ENCODE peak calls at places on chromosomes 5 and 9, in seven cellular contexts. T, R, K, N, Z, B and E are unnamed samples.

GRCh38 chr5:173885481-173886010 is 2.6 kb upstream of the CPEB4 start:
- DNase-seq in T (no peak), R (no peak), K (no peak), N (no peak), Z (peak), B (no peak), E (peak)

GRCh38 chr5:98397081-98397480 is 376.4 kb upstream of the RGMB start:
- DNase-seq in T (no peak), R (no peak), K (no peak), N (no peak), Z (no peak), B (no peak), E (no peak)

GRCh38 chr5:103800728-103801127 is 238.1 kb upstream of the NUDT12 start:
- DNase-seq in T (no peak), R (no peak), K (no peak), N (no peak), Z (no peak), B (no peak), E (no peak)

GRCh38 chr9:124309665-124310064 is 51.9 kb downstream of the NEK6 start:
- DNase-seq in T (no peak), R (no peak), K (peak), N (no peak), Z (no peak), B (peak), E (no peak)

GRCh38 chr5:148913985-148914421 is 87.6 kb downstream of the ADRB2 start:
- DNase-seq in T (no peak), R (no peak), K (peak), N (no peak), Z (no peak), B (peak), E (no peak)

GRCh38 chr5:151718653-151719052 is 31.9 kb upstream of the SPARC start:
- DNase-seq in T (no peak), R (no peak), K (no peak), N (no peak), Z (no peak), B (no peak), E (no peak)

GRCh38 chr5:1749346-1750124 is 50.1 kb downstream of the MRPL36 start:
- DNase-seq in T (no peak), R (no peak), K (no peak), N (no peak), Z (no peak), B (no peak), E (peak)

GRCh38 chr5:10019236-10019635 is 230.5 kb downstream of the ATPSCKMT start:
- DNase-seq in T (no peak), R (no peak), K (no peak), N (no peak), Z (no peak), B (no peak), E (no peak)

GRCh38 chr9:96219615-96220257 is 82.2 kb downstream of the HSD17B3 start:
- DNase-seq in T (peak), R (no peak), K (no peak), N (peak), Z (peak), B (no peak), E (peak)

GRCh38 chr5:148829734-148830133 is 3.3 kb downstream of the ADRB2 start:
- DNase-seq in T (no peak), R (no peak), K (no peak), N (no peak), Z (no peak), B (no peak), E (no peak)

GRCh38 chr9:135488013-135488330 is 8.4 kb downstream of the PPP1R26 start:
- DNase-seq in T (no peak), R (no peak), K (no peak), N (no peak), Z (no peak), B (no peak), E (no peak)

GRCh38 chr5:142080248-142080647 is 28.3 kb upstream of the NDFIP1 start:
- DNase-seq in T (no peak), R (no peak), K (no peak), N (no peak), Z (no peak), B (no peak), E (no peak)

GRCh38 chr9:131739192-131739961 is 499 bp downstream of the RAPGEF1 start:
- DNase-seq in T (peak), R (no peak), K (no peak), N (peak), Z (peak), B (no peak), E (peak)

GRCh38 chr9:113541019-113541900 is 77.7 kb downstream of the RGS3 start:
- DNase-seq in T (no peak), R (no peak), K (peak), N (peak), Z (peak), B (peak), E (peak)

GRCh38 chr9:88400021-88400420 is 11.8 kb downstream of the SPIN1 start:
- DNase-seq in T (no peak), R (no peak), K (no peak), N (no peak), Z (no peak), B (no peak), E (no peak)

GRCh38 chr9:4936277-4936676 is 48.8 kb upstream of the JAK2 start:
- DNase-seq in T (no peak), R (no peak), K (no peak), N (no peak), Z (no peak), B (no peak), E (no peak)

GRCh38 chr5:174589011-174589410 is 135.4 kb upstream of the MSX2 start:
- DNase-seq in T (no peak), R (no peak), K (peak), N (no peak), Z (no peak), B (no peak), E (no peak)

GRCh38 chr9:110114888-110115259 is 93.1 kb downstream of the C9orf152 start:
- DNase-seq in T (no peak), R (no peak), K (no peak), N (no peak), Z (no peak), B (no peak), E (no peak)

GRCh38 chr5:128903550-128903949 is 61.7 kb upstream of the SLC27A6 start:
- DNase-seq in T (no peak), R (no peak), K (no peak), N (no peak), Z (no peak), B (no peak), E (no peak)

DNA sequence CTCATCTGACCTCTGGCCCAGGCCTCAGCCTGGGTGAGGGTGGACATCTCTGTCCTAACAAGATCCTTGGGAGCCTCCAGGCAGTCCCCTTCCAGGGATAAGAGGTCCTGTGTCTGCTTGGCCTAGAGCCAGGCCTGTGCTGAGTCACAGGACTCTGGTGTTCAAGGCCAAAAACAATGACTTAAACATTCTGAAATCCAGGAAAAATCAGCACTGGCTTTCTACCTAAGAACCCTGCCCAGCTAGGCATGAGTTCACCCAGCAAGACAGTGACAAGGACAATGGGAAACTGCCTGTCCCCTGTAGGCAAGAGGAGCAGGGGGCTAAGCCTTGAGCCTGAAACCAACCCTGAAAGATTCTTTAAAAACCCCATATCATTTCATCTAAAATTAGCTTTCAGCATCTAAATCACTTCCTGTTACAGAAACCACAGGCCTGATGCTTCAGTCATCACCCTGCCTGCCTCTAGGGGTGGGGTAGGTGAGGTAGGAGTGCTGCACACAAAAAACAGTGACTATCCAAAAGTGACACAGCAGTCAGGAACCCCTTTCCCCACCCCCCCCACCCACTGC is 29.9 kb downstream of the CSF2 start:
- DNase-seq in T (peak), R (peak), K (peak), N (peak), Z (peak), B (peak), E (peak)
- TF ChIP-seq EP300 in T (no peak), R (no peak), K (no peak), N (peak), Z (no peak), B (no peak), E (no peak)

GRCh38 chr9:134067904-134068741 is at the start of gene BRD3:
- DNase-seq in T (peak), R (peak), K (peak), N (peak), Z (peak), B (peak), E (peak)
- TF ChIP-seq POLR2A in T (peak), R (peak), K (peak), N (no peak), Z (no peak), B (peak), E (peak)

GRCh38 chr5:155562153-155562552 is 548.6 kb downstream of the KIF4B start:
- DNase-seq in T (no peak), R (no peak), K (no peak), N (no peak), Z (no peak), B (no peak), E (no peak)
- TF ChIP-seq EP300 in T (no peak), R (no peak), K (no peak), N (no peak), Z (no peak), B (no peak), E (no peak)

DNA sequence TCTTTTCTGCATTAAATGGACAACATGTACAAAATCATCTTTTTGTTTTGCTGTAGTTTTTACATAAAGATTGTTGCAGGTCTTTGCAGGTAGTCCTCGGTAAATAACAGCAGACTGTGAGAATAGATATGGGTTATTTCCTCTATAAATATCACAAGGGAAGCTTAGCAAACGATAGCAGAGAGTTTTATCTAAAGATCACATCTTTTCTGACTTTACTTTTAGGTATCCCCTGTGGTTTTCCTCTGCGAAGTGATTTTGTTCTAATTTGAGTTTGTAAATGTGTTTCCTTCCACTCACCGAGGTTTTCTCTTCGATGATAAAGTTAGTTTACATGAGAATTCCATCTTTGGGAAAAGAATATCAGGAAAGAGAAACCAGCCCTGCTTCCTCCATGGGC is 109.6 kb downstream of the EGFLAM start:
- DNase-seq in T (no peak), R (no peak), K (no peak), N (no peak), Z (no peak), B (no peak), E (no peak)
- TF ChIP-seq POLR2A in T (no peak), R (no peak), K (no peak), N (no peak), Z (no peak), B (no peak), E (no peak)

GRCh38 chr5:112333236-112333850 is 85.7 kb downstream of the EPB41L4A start:
- DNase-seq in T (no peak), R (no peak), K (no peak), N (no peak), Z (no peak), B (no peak), E (no peak)
- TF ChIP-seq EP300 in T (no peak), R (no peak), K (no peak), N (no peak), Z (no peak), B (no peak), E (no peak)

DNA sequence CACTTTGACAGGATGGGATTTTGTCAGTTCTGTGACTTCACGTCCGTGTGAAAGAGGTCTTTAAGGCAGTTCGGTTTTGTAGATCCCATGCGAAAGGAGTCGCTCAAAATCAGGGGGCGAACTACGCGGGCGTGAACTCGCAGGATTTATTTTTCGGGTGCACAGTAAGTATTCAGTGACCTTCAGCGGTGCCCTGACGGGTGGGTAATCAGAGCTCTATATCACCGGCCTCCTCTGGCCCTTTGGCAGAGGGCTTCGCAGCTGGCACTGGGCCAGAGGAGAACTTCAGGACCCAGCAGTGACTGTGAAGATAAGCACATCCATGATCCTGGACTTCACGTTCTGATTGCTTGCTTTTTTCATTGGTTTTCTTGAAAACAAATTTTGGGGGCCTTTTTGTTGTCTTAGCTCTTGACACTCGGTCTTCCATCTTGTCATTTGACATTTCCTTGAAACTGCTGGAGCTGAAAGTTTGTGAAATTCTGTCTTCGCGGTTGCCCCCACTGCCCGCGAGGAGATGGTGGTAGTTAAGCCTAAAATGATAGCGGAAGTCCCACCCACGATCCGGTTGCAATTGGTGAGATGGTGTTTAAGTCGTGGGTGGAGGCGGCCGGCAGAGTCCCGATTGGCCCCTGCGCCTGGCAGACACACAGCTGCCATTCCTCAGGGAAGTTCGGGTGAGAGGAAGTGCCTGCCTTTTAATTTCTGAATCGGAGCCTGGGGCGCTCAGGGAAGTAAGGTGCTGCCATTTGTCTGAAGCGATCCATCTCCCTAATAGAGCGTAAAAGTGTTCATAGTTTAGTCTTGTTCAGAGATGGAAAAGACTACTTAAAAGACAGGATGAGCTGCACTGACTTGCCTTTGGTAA is at the start of gene FAM120AOS:
- DNase-seq in T (peak), R (peak), K (peak), N (peak), Z (peak), B (peak), E (peak)
- TF ChIP-seq POLR2A in T (peak), R (peak), K (peak), N (peak), Z (no peak), B (peak), E (peak)

GRCh38 chr5:72746736-72747135 is 69.7 kb upstream of the TNPO1 start:
- DNase-seq in T (no peak), R (no peak), K (no peak), N (no peak), Z (no peak), B (no peak), E (no peak)

GRCh38 chr5:72752909-72753308 is 63.6 kb upstream of the TNPO1 start:
- DNase-seq in T (no peak), R (no peak), K (no peak), N (no peak), Z (no peak), B (no peak), E (no peak)

GRCh38 chr5:72749362-72749997 is 67.0 kb upstream of the TNPO1 start:
- DNase-seq in T (no peak), R (no peak), K (no peak), N (no peak), Z (no peak), B (no peak), E (no peak)

GRCh38 chr5:72747826-72748225 is 68.6 kb upstream of the TNPO1 start:
- DNase-seq in T (no peak), R (no peak), K (no peak), N (no peak), Z (no peak), B (no peak), E (no peak)
- TF ChIP-seq EP300 in T (no peak), R (no peak), K (no peak), N (no peak), Z (no peak), B (no peak), E (no peak)